ENCODE peak calls at places on chromosomes 4 and X, in five cellular contexts. U, R, N, Y and L are unnamed samples. For H3K4me1, the result is how much of the 10 kb centered on the place peaks cover.

GRCh38 chr4:87073570-87074470 is 139.0 kb downstream of the AFF1 start:
- DNase-seq in U (peak), R (no peak), N (no peak), Y (peak), L (no peak)

GRCh38 chr4:172865103-172865502 is 303.5 kb upstream of the GALNT7 start:
- DNase-seq in U (no peak), R (no peak), N (no peak), Y (no peak), L (peak)

GRCh38 chrX:27600686-27601085 is 10.5 kb downstream of the DCAF8L2 start:
- DNase-seq in U (no peak), R (no peak), N (no peak), Y (no peak), L (no peak)

GRCh38 chr4:14853186-14853946 is 148.9 kb upstream of the CPEB2 start:
- DNase-seq in U (no peak), R (no peak), N (peak), Y (no peak), L (peak)

GRCh38 chrX:14015941-14016340 is 13.8 kb downstream of the GEMIN8 start:
- DNase-seq in U (no peak), R (no peak), N (peak), Y (no peak), L (no peak)

GRCh38 chrX:1281511-1281910 is 12.9 kb downstream of the CSF2RA start:
- DNase-seq in U (no peak), R (no peak), N (peak), Y (no peak), L (no peak)

GRCh38 chr4:39103291-39103690 is 41.3 kb downstream of the KLHL5 start:
- DNase-seq in U (no peak), R (no peak), N (no peak), Y (no peak), L (no peak)

GRCh38 chr4:182807346-182807745 is 109.8 kb downstream of the DCTD start:
- DNase-seq in U (no peak), R (no peak), N (peak), Y (no peak), L (no peak)

GRCh38 chr4:40995850-40996249 is 218.5 kb downstream of the APBB2 start:
- DNase-seq in U (no peak), R (no peak), N (peak), Y (no peak), L (no peak)

GRCh38 chr4:15488658-15489470 is 19.2 kb downstream of the CC2D2A start:
- DNase-seq in U (no peak), R (no peak), N (peak), Y (no peak), L (no peak)

GRCh38 chr4:136793848-136794247 is 738.4 kb downstream of the PCDH18 start:
- DNase-seq in U (no peak), R (no peak), N (peak), Y (no peak), L (no peak)

GRCh38 chr4:3276961-3277360 is 15.9 kb upstream of the RGS12 start:
- DNase-seq in U (no peak), R (no peak), N (peak), Y (no peak), L (no peak)

GRCh38 chr4:15714616-15715015 is 11.8 kb downstream of the BST1 start:
- DNase-seq in U (no peak), R (no peak), N (peak), Y (no peak), L (no peak)

GRCh38 chrX:106437407-106437806 is 174.4 kb upstream of the RADX start:
- DNase-seq in U (peak), R (no peak), N (no peak), Y (no peak), L (no peak)

GRCh38 chr4:113474017-113474416 is 287.5 kb downstream of the CAMK2D start:
- DNase-seq in U (no peak), R (peak), N (peak), Y (no peak), L (no peak)

GRCh38 chr4:155509619-155510018 is 132.9 kb upstream of the MAP9 start:
- DNase-seq in U (no peak), R (no peak), N (peak), Y (no peak), L (no peak)

GRCh38 chr4:56657818-56658217 is 23.3 kb downstream of the HOPX start:
- DNase-seq in U (no peak), R (no peak), N (no peak), Y (no peak), L (no peak)

GRCh38 chr4:17957689-17958088 is 63.9 kb downstream of the LCORL start:
- DNase-seq in U (no peak), R (no peak), N (peak), Y (no peak), L (no peak)

GRCh38 chrX:19687395-19687794 is 172.1 kb upstream of the MAP3K15 start:
- DNase-seq in U (no peak), R (no peak), N (no peak), Y (no peak), L (no peak)

GRCh38 chr4:3703677-3704521 is 62.3 kb upstream of the ADRA2C start:
- DNase-seq in U (peak), R (no peak), N (no peak), Y (no peak), L (no peak)

GRCh38 chrX:151973851-151974335 is 583 bp downstream of the GABRE start:
- DNase-seq in U (no peak), R (no peak), N (peak), Y (no peak), L (peak)

GRCh38 chrX:66074920-66075879 is 35.3 kb upstream of the VSIG4 start:
- DNase-seq in U (no peak), R (no peak), N (no peak), Y (no peak), L (no peak)

GRCh38 chrX:108148524-108148923 is 56.9 kb downstream of the ATG4A start:
- DNase-seq in U (no peak), R (no peak), N (no peak), Y (peak), L (no peak)

GRCh38 chrX:118614150-118614549 is 113.3 kb upstream of the IL13RA1 start:
- DNase-seq in U (no peak), R (no peak), N (no peak), Y (no peak), L (no peak)

GRCh38 chrX:52420824-52421443 is 52.1 kb downstream of the XAGE2 start:
- DNase-seq in U (no peak), R (no peak), N (peak), Y (no peak), L (no peak)

GRCh38 chr4:141375855-141376254 is 155.2 kb downstream of the ZNF330 start:
- DNase-seq in U (peak), R (peak), N (peak), Y (no peak), L (peak)

GRCh38 chr4:98481167-98481566 is 177.2 kb downstream of the TSPAN5 start:
- DNase-seq in U (no peak), R (no peak), N (no peak), Y (no peak), L (no peak)

GRCh38 chr4:94676910-94677309 is 80.8 kb upstream of the BMPR1B start:
- DNase-seq in U (no peak), R (no peak), N (peak), Y (no peak), L (peak)

GRCh38 chr4:155906554-155907247 is 3.2 kb downstream of the TDO2 start:
- DNase-seq in U (no peak), R (no peak), N (peak), Y (no peak), L (peak)

DNA sequence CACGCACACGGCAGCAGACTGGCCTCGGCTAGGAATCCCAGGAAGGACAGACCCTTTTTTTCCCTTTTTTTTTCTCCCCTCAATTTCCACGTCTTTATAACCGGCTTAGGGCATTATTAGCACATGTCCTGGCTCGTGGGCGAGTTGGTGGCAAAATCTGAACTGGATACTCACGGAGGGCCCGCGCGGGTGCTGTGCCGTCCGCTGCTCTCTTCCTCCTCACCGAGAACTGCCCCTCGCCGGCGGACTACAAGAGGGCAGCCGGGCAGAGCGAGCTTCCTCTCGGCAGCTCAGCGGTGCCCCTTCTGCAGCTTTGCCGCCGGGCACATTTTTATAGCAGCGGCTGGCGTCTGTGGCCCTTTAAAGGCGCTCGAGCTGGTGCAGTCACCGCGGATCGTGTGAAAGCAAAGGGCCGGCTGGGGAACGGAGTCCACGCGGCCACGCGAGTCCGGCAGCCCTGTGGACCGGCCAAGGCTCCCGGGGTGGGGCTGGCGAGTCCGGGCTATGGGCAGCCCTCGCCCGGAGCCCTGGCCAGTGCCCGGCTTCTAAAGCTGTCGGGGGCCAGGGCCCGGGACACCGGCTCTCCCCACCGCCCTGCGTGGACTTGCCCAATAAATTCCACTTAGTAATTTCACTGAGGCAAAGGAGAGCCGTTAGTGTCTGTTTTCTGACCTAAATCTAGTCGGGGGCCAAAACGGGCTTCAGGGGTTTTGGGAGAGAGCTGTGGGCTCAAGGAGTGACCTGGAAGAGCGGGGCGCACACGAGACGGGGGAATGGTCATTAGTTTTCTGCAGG is 1.3 kb upstream of the CITED1 start:
- DNase-seq in U (peak), R (peak), N (peak), Y (peak), L (peak)
- TF ChIP-seq EZH2 in U (no peak), R (no peak), N (no peak), Y (no peak), L (no peak)

GRCh38 chr4:177182156-177182555 is 127.5 kb upstream of the NEIL3 start:
- DNase-seq in U (no peak), R (no peak), N (peak), Y (no peak), L (no peak)

GRCh38 chr4:177185151-177185550 is 124.5 kb upstream of the NEIL3 start:
- DNase-seq in U (peak), R (no peak), N (peak), Y (no peak), L (no peak)

GRCh38 chr4:177185579-177185978 is 124.1 kb upstream of the NEIL3 start:
- DNase-seq in U (no peak), R (no peak), N (no peak), Y (no peak), L (no peak)

GRCh38 chr4:177187371-177187770 is 122.3 kb upstream of the NEIL3 start:
- DNase-seq in U (no peak), R (no peak), N (no peak), Y (no peak), L (no peak)

DNA sequence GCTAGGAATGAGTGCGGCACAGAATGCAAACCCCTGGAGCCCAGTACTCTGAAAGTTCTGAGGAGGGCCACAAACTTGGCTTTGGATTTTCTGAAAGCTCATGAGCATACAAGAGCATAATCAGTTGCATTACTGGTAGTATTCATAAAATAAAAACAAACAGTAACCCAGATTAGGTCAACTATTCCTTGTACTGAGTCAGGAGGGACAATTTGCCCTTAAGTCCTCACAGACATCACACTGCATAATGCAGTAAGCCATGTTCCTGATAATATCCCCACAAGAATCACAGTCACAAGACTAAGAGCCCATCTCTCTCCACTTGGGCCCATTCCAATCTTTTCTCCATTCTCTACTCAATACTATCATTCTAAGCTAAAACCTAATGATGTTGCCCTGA is 126.9 kb upstream of the NEIL3 start:
- DNase-seq in U (no peak), R (no peak), N (peak), Y (no peak), L (no peak)
- H3K4me1 ChIP-seq in U (under half), R (under half), N (under half), Y (under half), L (under half)

GRCh38 chr4:180058731-180059215 is 2184.4 kb upstream of the TENM3 start:
- DNase-seq in U (peak), R (no peak), N (peak), Y (peak), L (peak)

GRCh38 chr4:180059216-180059881 is 2183.9 kb upstream of the TENM3 start:
- DNase-seq in U (peak), R (no peak), N (peak), Y (peak), L (peak)

GRCh38 chr4:180057198-180057821 is 2185.9 kb upstream of the TENM3 start:
- DNase-seq in U (peak), R (no peak), N (peak), Y (peak), L (no peak)

GRCh38 chr4:180057891-180058643 is 2185.1 kb upstream of the TENM3 start:
- DNase-seq in U (peak), R (no peak), N (peak), Y (peak), L (peak)

GRCh38 chr4:180060159-180060889 is 2182.9 kb upstream of the TENM3 start:
- DNase-seq in U (peak), R (no peak), N (peak), Y (peak), L (peak)
- TF ChIP-seq EZH2phosphoT487 in U (no peak), R (no peak), N (no peak), Y (no peak), L (no peak)

GRCh38 chrX:80021611-80022010 is 7.1 kb downstream of the TBX22 start:
- DNase-seq in U (peak), R (no peak), N (no peak), Y (no peak), L (no peak)

GRCh38 chrX:80026116-80026515 is 11.6 kb downstream of the TBX22 start:
- DNase-seq in U (no peak), R (no peak), N (no peak), Y (no peak), L (no peak)

GRCh38 chrX:80022363-80023031 is 7.9 kb downstream of the TBX22 start:
- DNase-seq in U (peak), R (no peak), N (no peak), Y (no peak), L (peak)
- TF ChIP-seq EZH2 in U (no peak), R (no peak), N (no peak), Y (no peak), L (no peak)